ENCODE peak calls at places on chromosomes 12 and 14, in eight cellular contexts. One of them, this sample, is unnamed.
A peak's percentile ranks its signal among the peaks of the same experiment; 100 is the strongest.

GRCh38 chr12:79601908-79602307 is 88.9 kb downstream of the PAWR start:
- DNase-seq in activated CD4-positive, CD25-positive, alpha-beta regulatory T cell: no peak
- DNase-seq in RWPE2: no peak
- DNase-seq in T-helper 17 cell: no peak
- DNase-seq in AML-193: no peak
- DNase-seq in spleen: no peak
- DNase-seq in mesendoderm: no peak
- DNase-seq in H1: no peak
- DNase-seq in this sample: no peak

GRCh38 chr12:14283489-14284144 is 81.9 kb upstream of the ATF7IP start:
- DNase-seq in activated CD4-positive, CD25-positive, alpha-beta regulatory T cell: no peak
- DNase-seq in RWPE2: no peak
- DNase-seq in T-helper 17 cell: no peak
- DNase-seq in AML-193: no peak
- DNase-seq in spleen: no peak
- DNase-seq in mesendoderm: peak; percentile 48
- DNase-seq in H1: no peak
- DNase-seq in this sample: no peak

GRCh38 chr12:121911824-121912585 is 6.4 kb upstream of the CFAP251 start:
- DNase-seq in activated CD4-positive, CD25-positive, alpha-beta regulatory T cell: no peak
- DNase-seq in RWPE2: no peak
- DNase-seq in T-helper 17 cell: no peak
- DNase-seq in AML-193: no peak
- DNase-seq in spleen: no peak
- DNase-seq in mesendoderm: no peak
- DNase-seq in H1: no peak
- DNase-seq in this sample: no peak

GRCh38 chr12:76183459-76184186 is 99.1 kb upstream of the NAP1L1 start:
- DNase-seq in activated CD4-positive, CD25-positive, alpha-beta regulatory T cell: no peak
- DNase-seq in RWPE2: peak; percentile 70
- DNase-seq in T-helper 17 cell: no peak
- DNase-seq in AML-193: no peak
- DNase-seq in spleen: no peak
- DNase-seq in mesendoderm: peak; percentile 5
- DNase-seq in H1: no peak
- DNase-seq in this sample: no peak

GRCh38 chr12:4292266-4293063 is 18.9 kb downstream of the CCND2 start:
- DNase-seq in activated CD4-positive, CD25-positive, alpha-beta regulatory T cell: no peak
- DNase-seq in RWPE2: no peak
- DNase-seq in T-helper 17 cell: peak; percentile 0
- DNase-seq in AML-193: no peak
- DNase-seq in spleen: no peak
- DNase-seq in mesendoderm: no peak
- DNase-seq in H1: no peak
- DNase-seq in this sample: no peak

GRCh38 chr12:92470608-92471021 is 232.2 kb upstream of the PLEKHG7 start:
- DNase-seq in activated CD4-positive, CD25-positive, alpha-beta regulatory T cell: no peak
- DNase-seq in RWPE2: no peak
- DNase-seq in T-helper 17 cell: no peak
- DNase-seq in AML-193: no peak
- DNase-seq in spleen: no peak
- DNase-seq in mesendoderm: no peak
- DNase-seq in H1: no peak
- DNase-seq in this sample: no peak

GRCh38 chr12:108939594-108939993 is 59.7 kb downstream of the DAO start:
- DNase-seq in activated CD4-positive, CD25-positive, alpha-beta regulatory T cell: no peak
- DNase-seq in RWPE2: no peak
- DNase-seq in T-helper 17 cell: no peak
- DNase-seq in AML-193: no peak
- DNase-seq in spleen: no peak
- DNase-seq in mesendoderm: peak; percentile 73
- DNase-seq in H1: no peak
- DNase-seq in this sample: no peak

GRCh38 chr12:128685903-128686475 is 137.8 kb downstream of the SLC15A4 start:
- DNase-seq in activated CD4-positive, CD25-positive, alpha-beta regulatory T cell: no peak
- DNase-seq in RWPE2: no peak
- DNase-seq in T-helper 17 cell: no peak
- DNase-seq in AML-193: no peak
- DNase-seq in spleen: no peak
- DNase-seq in mesendoderm: no peak
- DNase-seq in H1: no peak
- DNase-seq in this sample: no peak

GRCh38 chr14:105317546-105317945 is 3.0 kb downstream of the PACS2 start:
- DNase-seq in activated CD4-positive, CD25-positive, alpha-beta regulatory T cell: no peak
- DNase-seq in RWPE2: peak; percentile 66
- DNase-seq in T-helper 17 cell: no peak
- DNase-seq in AML-193: no peak
- DNase-seq in spleen: peak; percentile 79
- DNase-seq in mesendoderm: no peak
- DNase-seq in H1: no peak
- DNase-seq in this sample: peak; percentile 13

GRCh38 chr14:104086210-104086660 is 735 bp downstream of the ASPG start:
- DNase-seq in activated CD4-positive, CD25-positive, alpha-beta regulatory T cell: no peak
- DNase-seq in RWPE2: peak; percentile 66
- DNase-seq in T-helper 17 cell: no peak
- DNase-seq in AML-193: no peak
- DNase-seq in spleen: no peak
- DNase-seq in mesendoderm: no peak
- DNase-seq in H1: peak; percentile 47
- DNase-seq in this sample: no peak

GRCh38 chr14:103110681-103111296 is 12.5 kb upstream of the TNFAIP2 start:
- DNase-seq in activated CD4-positive, CD25-positive, alpha-beta regulatory T cell: no peak
- DNase-seq in RWPE2: no peak
- DNase-seq in T-helper 17 cell: no peak
- DNase-seq in AML-193: no peak
- DNase-seq in spleen: no peak
- DNase-seq in mesendoderm: no peak
- DNase-seq in H1: no peak
- DNase-seq in this sample: no peak

GRCh38 chr12:50547742-50548141 is 43.0 kb downstream of the DIP2B start:
- DNase-seq in activated CD4-positive, CD25-positive, alpha-beta regulatory T cell: no peak
- DNase-seq in RWPE2: no peak
- DNase-seq in T-helper 17 cell: no peak
- DNase-seq in AML-193: no peak
- DNase-seq in spleen: no peak
- DNase-seq in mesendoderm: no peak
- DNase-seq in H1: no peak
- DNase-seq in this sample: no peak

GRCh38 chr14:81519200-81519998 is 14.3 kb downstream of the SEL1L start:
- DNase-seq in activated CD4-positive, CD25-positive, alpha-beta regulatory T cell: no peak
- DNase-seq in RWPE2: no peak
- DNase-seq in T-helper 17 cell: no peak
- DNase-seq in AML-193: peak; percentile 95
- DNase-seq in spleen: no peak
- DNase-seq in mesendoderm: peak; percentile 42
- DNase-seq in H1: no peak
- DNase-seq in this sample: no peak

GRCh38 chr14:44135972-44136371 is 371.1 kb downstream of the FSCB start:
- DNase-seq in activated CD4-positive, CD25-positive, alpha-beta regulatory T cell: no peak
- DNase-seq in RWPE2: no peak
- DNase-seq in T-helper 17 cell: no peak
- DNase-seq in AML-193: no peak
- DNase-seq in spleen: no peak
- DNase-seq in mesendoderm: no peak
- DNase-seq in H1: no peak
- DNase-seq in this sample: no peak

GRCh38 chr14:77033622-77034521 is 5.4 kb upstream of the IRF2BPL start:
- DNase-seq in activated CD4-positive, CD25-positive, alpha-beta regulatory T cell: peak; percentile 15
- DNase-seq in RWPE2: peak; percentile 93
- DNase-seq in T-helper 17 cell: peak; percentile 72
- DNase-seq in AML-193: peak; percentile 61
- DNase-seq in spleen: peak; percentile 96
- DNase-seq in mesendoderm: peak; percentile 92
- DNase-seq in H1: peak; percentile 90
- DNase-seq in this sample: peak; percentile 88

GRCh38 chr12:95351745-95352144 is 122.2 kb upstream of the METAP2 start:
- DNase-seq in activated CD4-positive, CD25-positive, alpha-beta regulatory T cell: no peak
- DNase-seq in RWPE2: no peak
- DNase-seq in T-helper 17 cell: no peak
- DNase-seq in AML-193: no peak
- DNase-seq in spleen: no peak
- DNase-seq in mesendoderm: peak; percentile 34
- DNase-seq in H1: no peak
- DNase-seq in this sample: no peak

GRCh38 chr14:20262642-20263128 is 23.6 kb downstream of the OR11H4 start:
- DNase-seq in activated CD4-positive, CD25-positive, alpha-beta regulatory T cell: no peak
- DNase-seq in RWPE2: peak; percentile 79
- DNase-seq in T-helper 17 cell: no peak
- DNase-seq in AML-193: no peak
- DNase-seq in spleen: no peak
- DNase-seq in mesendoderm: peak; percentile 50
- DNase-seq in H1: no peak
- DNase-seq in this sample: no peak

GRCh38 chr14:55715889-55716288 is 135.9 kb downstream of the KTN1 start:
- DNase-seq in activated CD4-positive, CD25-positive, alpha-beta regulatory T cell: no peak
- DNase-seq in RWPE2: no peak
- DNase-seq in T-helper 17 cell: no peak
- DNase-seq in AML-193: no peak
- DNase-seq in spleen: no peak
- DNase-seq in mesendoderm: peak; percentile 64
- DNase-seq in H1: no peak
- DNase-seq in this sample: no peak

GRCh38 chr12:63965936-63966602 is 121.6 kb downstream of the SRGAP1 start:
- DNase-seq in activated CD4-positive, CD25-positive, alpha-beta regulatory T cell: no peak
- DNase-seq in RWPE2: no peak
- DNase-seq in T-helper 17 cell: no peak
- DNase-seq in AML-193: no peak
- DNase-seq in spleen: no peak
- DNase-seq in mesendoderm: no peak
- DNase-seq in H1: no peak
- DNase-seq in this sample: no peak

GRCh38 chr12:2998789-2999264 is 39.6 kb downstream of the TEAD4 start:
- DNase-seq in activated CD4-positive, CD25-positive, alpha-beta regulatory T cell: no peak
- DNase-seq in RWPE2: peak; percentile 73
- DNase-seq in T-helper 17 cell: no peak
- DNase-seq in AML-193: no peak
- DNase-seq in spleen: no peak
- DNase-seq in mesendoderm: peak; percentile 79
- DNase-seq in H1: peak; percentile 74
- DNase-seq in this sample: no peak

GRCh38 chr12:88172844-88173407 is 30.8 kb downstream of the TMTC3 start:
- DNase-seq in activated CD4-positive, CD25-positive, alpha-beta regulatory T cell: no peak
- DNase-seq in RWPE2: no peak
- DNase-seq in T-helper 17 cell: no peak
- DNase-seq in AML-193: no peak
- DNase-seq in spleen: no peak
- DNase-seq in mesendoderm: no peak
- DNase-seq in H1: no peak
- DNase-seq in this sample: no peak

GRCh38 chr14:61671086-61671485 is 24.2 kb upstream of the HIF1A start:
- DNase-seq in activated CD4-positive, CD25-positive, alpha-beta regulatory T cell: no peak
- DNase-seq in RWPE2: no peak
- DNase-seq in T-helper 17 cell: no peak
- DNase-seq in AML-193: peak; percentile 29
- DNase-seq in spleen: no peak
- DNase-seq in mesendoderm: no peak
- DNase-seq in H1: no peak
- DNase-seq in this sample: no peak

GRCh38 chr12:105561981-105562726 is 231.7 kb downstream of the C12orf75 start:
- DNase-seq in activated CD4-positive, CD25-positive, alpha-beta regulatory T cell: no peak
- DNase-seq in RWPE2: peak; percentile 74
- DNase-seq in T-helper 17 cell: no peak
- DNase-seq in AML-193: no peak
- DNase-seq in spleen: no peak
- DNase-seq in mesendoderm: peak; percentile 78
- DNase-seq in H1: no peak
- DNase-seq in this sample: no peak

GRCh38 chr14:67426161-67426560 is 14.2 kb upstream of the PLEK2 start:
- DNase-seq in activated CD4-positive, CD25-positive, alpha-beta regulatory T cell: no peak
- DNase-seq in RWPE2: no peak
- DNase-seq in T-helper 17 cell: no peak
- DNase-seq in AML-193: no peak
- DNase-seq in spleen: no peak
- DNase-seq in mesendoderm: no peak
- DNase-seq in H1: no peak
- DNase-seq in this sample: no peak

GRCh38 chr14:104227806-104228205 is 89.4 kb downstream of the KIF26A start:
- DNase-seq in activated CD4-positive, CD25-positive, alpha-beta regulatory T cell: no peak
- DNase-seq in RWPE2: no peak
- DNase-seq in T-helper 17 cell: no peak
- DNase-seq in AML-193: no peak
- DNase-seq in spleen: peak; percentile 16
- DNase-seq in mesendoderm: peak; percentile 78
- DNase-seq in H1: no peak
- DNase-seq in this sample: no peak

GRCh38 chr14:22448035-22448904 is 140.8 kb downstream of the DAD1 start:
- DNase-seq in activated CD4-positive, CD25-positive, alpha-beta regulatory T cell: no peak
- DNase-seq in RWPE2: no peak
- DNase-seq in T-helper 17 cell: no peak
- DNase-seq in AML-193: no peak
- DNase-seq in spleen: peak; percentile 78
- DNase-seq in mesendoderm: no peak
- DNase-seq in H1: no peak
- DNase-seq in this sample: no peak

GRCh38 chr12:67681145-67681778 is 32.7 kb downstream of the DYRK2 start:
- DNase-seq in activated CD4-positive, CD25-positive, alpha-beta regulatory T cell: no peak
- DNase-seq in RWPE2: no peak
- DNase-seq in T-helper 17 cell: no peak
- DNase-seq in AML-193: no peak
- DNase-seq in spleen: no peak
- DNase-seq in mesendoderm: no peak
- DNase-seq in H1: no peak
- DNase-seq in this sample: no peak

GRCh38 chr14:71121711-71122110 is 214.5 kb downstream of the PCNX1 start:
- DNase-seq in activated CD4-positive, CD25-positive, alpha-beta regulatory T cell: no peak
- DNase-seq in RWPE2: no peak
- DNase-seq in T-helper 17 cell: no peak
- DNase-seq in AML-193: no peak
- DNase-seq in spleen: no peak
- DNase-seq in mesendoderm: no peak
- DNase-seq in H1: no peak
- DNase-seq in this sample: no peak

GRCh38 chr14:41718477-41719166 is 111.9 kb downstream of the LRFN5 start:
- DNase-seq in activated CD4-positive, CD25-positive, alpha-beta regulatory T cell: no peak
- DNase-seq in RWPE2: no peak
- DNase-seq in T-helper 17 cell: no peak
- DNase-seq in AML-193: peak; percentile 69
- DNase-seq in spleen: no peak
- DNase-seq in mesendoderm: no peak
- DNase-seq in H1: no peak
- DNase-seq in this sample: no peak

GRCh38 chr12:49263400-49263763 is 1.5 kb upstream of the TUBA1C start:
- DNase-seq in activated CD4-positive, CD25-positive, alpha-beta regulatory T cell: no peak
- DNase-seq in RWPE2: no peak
- DNase-seq in T-helper 17 cell: no peak
- DNase-seq in AML-193: no peak
- DNase-seq in spleen: no peak
- DNase-seq in mesendoderm: no peak
- DNase-seq in H1: no peak
- DNase-seq in this sample: no peak

GRCh38 chr12:115354476-115354890 is 670.5 kb upstream of the TBX3 start:
- DNase-seq in activated CD4-positive, CD25-positive, alpha-beta regulatory T cell: no peak
- DNase-seq in RWPE2: no peak
- DNase-seq in T-helper 17 cell: no peak
- DNase-seq in AML-193: no peak
- DNase-seq in spleen: no peak
- DNase-seq in mesendoderm: no peak
- DNase-seq in H1: no peak
- DNase-seq in this sample: no peak

GRCh38 chr12:4143909-4144308 is 129.7 kb upstream of the CCND2 start:
- DNase-seq in activated CD4-positive, CD25-positive, alpha-beta regulatory T cell: no peak
- DNase-seq in RWPE2: no peak
- DNase-seq in T-helper 17 cell: no peak
- DNase-seq in AML-193: no peak
- DNase-seq in spleen: no peak
- DNase-seq in mesendoderm: peak; percentile 35
- DNase-seq in H1: no peak
- DNase-seq in this sample: no peak

GRCh38 chr14:73997944-73998451 is 21.1 kb downstream of the ENTPD5 start:
- DNase-seq in activated CD4-positive, CD25-positive, alpha-beta regulatory T cell: no peak
- DNase-seq in RWPE2: no peak
- DNase-seq in T-helper 17 cell: no peak
- DNase-seq in AML-193: no peak
- DNase-seq in spleen: no peak
- DNase-seq in mesendoderm: no peak
- DNase-seq in H1: no peak
- DNase-seq in this sample: no peak

GRCh38 chr12:122527478-122527944 is 462 bp downstream of the KNTC1 start:
- DNase-seq in activated CD4-positive, CD25-positive, alpha-beta regulatory T cell: no peak
- DNase-seq in RWPE2: no peak
- DNase-seq in T-helper 17 cell: no peak
- DNase-seq in AML-193: peak; percentile 36
- DNase-seq in spleen: no peak
- DNase-seq in mesendoderm: peak; percentile 42
- DNase-seq in H1: no peak
- DNase-seq in this sample: peak; percentile 20